ENCODE peak calls at places on chromosomes 5 and 9, in six cellular contexts. A is EL, Z is lung, R is ureter, P is AG08396, K is HT1080. C is an unnamed sample.

GRCh38 chr5:131988601-131989000 is 22.9 kb downstream of the ACSL6 start:
- DNase-seq in P (no peak), R (no peak), K (no peak), Z (no peak), A (no peak), C (no peak)

GRCh38 chr9:72579190-72579589 is 57.8 kb downstream of the TMC1 start:
- DNase-seq in Z (no peak), R (peak), P (no peak), K (peak), A (peak), C (peak)

GRCh38 chr5:97888439-97888838 is 705.4 kb upstream of the RIOK2 start:
- DNase-seq in K (no peak), R (no peak), P (no peak), A (no peak), Z (no peak), C (no peak)

GRCh38 chr9:87343816-87344438 is 153.7 kb upstream of the DAPK1 start:
- DNase-seq in P (no peak), A (peak), R (no peak), K (no peak), Z (no peak), C (no peak)

GRCh38 chr9:130847306-130848217 is 12.5 kb downstream of the ABL1 start:
- DNase-seq in P (peak), A (peak), K (peak), R (peak), Z (peak), C (no peak)

GRCh38 chr9:125486576-125486975 is 220.4 kb downstream of the MAPKAP1 start:
- DNase-seq in R (peak), P (no peak), A (no peak), K (no peak), Z (peak), C (no peak)

GRCh38 chr9:94611638-94612068 is 18.0 kb upstream of the FBP2 start:
- DNase-seq in P (no peak), A (no peak), K (no peak), Z (no peak), R (no peak), C (no peak)

GRCh38 chr9:87071473-87071872 is 124.2 kb upstream of the GAS1 start:
- DNase-seq in A (no peak), P (no peak), R (no peak), K (no peak), Z (no peak), C (peak)

GRCh38 chr5:61896811-61897210 is 409.2 kb upstream of the KIF2A start:
- DNase-seq in R (no peak), K (no peak), Z (no peak), A (no peak), P (no peak), C (no peak)